ENCODE peak calls at places on chromosome 16, in six cellular contexts. P is cardiac septum; G is aorta; C is activated T-helper 1 cell treated with anti-CD3 and anti-CD28 coated beads, Interleukin-2, amount 50 U/mL, for 16 hours; Q is heart right ventricle; Y is A549. R is an unnamed sample.

GRCh38 chr16:68696514-68696913 is 40.6 kb upstream of the CDH1 start:
- DNase-seq in P (no peak), G (no peak), C (no peak), Q (no peak), Y (no peak), R (no peak)

GRCh38 chr16:66256919-66257318 is 109.6 kb upstream of the CDH5 start:
- DNase-seq in P (no peak), G (no peak), C (no peak), Q (no peak), Y (no peak), R (no peak)

GRCh38 chr16:21268236-21268635 is 9.9 kb downstream of the CRYM start:
- DNase-seq in P (no peak), G (no peak), C (no peak), Q (no peak), Y (no peak), R (no peak)

GRCh38 chr16:54722210-54722676 is 208.4 kb upstream of the IRX5 start:
- DNase-seq in P (no peak), G (no peak), C (no peak), Q (no peak), Y (no peak), R (no peak)

GRCh38 chr16:75868636-75869389 is 142.5 kb upstream of the CPHXL start:
- DNase-seq in P (no peak), G (no peak), C (no peak), Q (no peak), Y (no peak), R (no peak)

GRCh38 chr16:54633943-54634362 is 296.7 kb upstream of the IRX5 start:
- DNase-seq in P (no peak), G (peak; percentile 68), C (no peak), Q (no peak), Y (peak; percentile 38), R (peak; percentile 29)

GRCh38 chr16:1914084-1914608 is 4.1 kb downstream of the HS3ST6 start:
- DNase-seq in P (no peak), G (no peak), C (no peak), Q (no peak), Y (no peak), R (no peak)

GRCh38 chr16:10250137-10250850 is 68.1 kb upstream of the GRIN2A start:
- DNase-seq in P (no peak), G (no peak), C (no peak), Q (no peak), Y (no peak), R (no peak)

GRCh38 chr16:81920498-81920897 is 90.8 kb downstream of the SDR42E1 start:
- DNase-seq in P (no peak), G (no peak), C (no peak), Q (no peak), Y (no peak), R (no peak)

GRCh38 chr16:86520317-86521210 is 10.2 kb downstream of the FOXF1 start:
- DNase-seq in P (no peak), G (no peak), C (no peak), Q (no peak), Y (no peak), R (no peak)

GRCh38 chr16:7289299-7289698 is 43.3 kb upstream of the RBFOX1 start:
- DNase-seq in P (no peak), G (no peak), C (no peak), Q (no peak), Y (no peak), R (no peak)

R was measured in tibial nerve.